ENCODE peak calls at places on chromosomes 16 and 17, in five cellular contexts. J, N, P, D and T are unnamed samples.

GRCh38 chr17:34299918-34300600 is 14.5 kb downstream of the CCL11 start:
- DNase-seq in J (no peak), N (no peak), P (no peak), D (no peak), T (no peak)

GRCh38 chr16:87764600-87765472 is 950 bp downstream of the KLHDC4 start:
- DNase-seq in J (no peak), N (no peak), P (no peak), D (peak), T (no peak)

GRCh38 chr17:59826741-59827453 is 65.8 kb downstream of the TUBD1 start:
- DNase-seq in J (no peak), N (no peak), P (no peak), D (no peak), T (no peak)

GRCh38 chr17:39928868-39929651 is 1.5 kb downstream of the LRRC3C start:
- DNase-seq in J (no peak), N (no peak), P (no peak), D (no peak), T (no peak)

GRCh38 chr16:22788190-22788530 is 25.8 kb upstream of the HS3ST2 start:
- DNase-seq in J (no peak), N (no peak), P (no peak), D (no peak), T (no peak)

GRCh38 chr17:57104461-57105175 is 19.6 kb downstream of the AKAP1 start:
- DNase-seq in J (no peak), N (no peak), P (no peak), D (no peak), T (peak)

GRCh38 chr17:68320943-68321557 is 29.8 kb downstream of the ARSG start:
- DNase-seq in J (no peak), N (no peak), P (no peak), D (no peak), T (no peak)

GRCh38 chr17:70017112-70017511 is 57.9 kb upstream of the KCNJ16 start:
- DNase-seq in J (no peak), N (no peak), P (no peak), D (no peak), T (no peak)

GRCh38 chr16:66065869-66066403 is 300.6 kb upstream of the CDH5 start:
- DNase-seq in J (no peak), N (no peak), P (no peak), D (no peak), T (no peak)

GRCh38 chr16:20942271-20942670 is 41.7 kb downstream of the LYRM1 start:
- DNase-seq in J (no peak), N (no peak), P (no peak), D (no peak), T (no peak)

GRCh38 chr16:64925166-64925565 is 196.7 kb downstream of the CDH11 start:
- DNase-seq in J (no peak), N (no peak), P (no peak), D (no peak), T (no peak)

GRCh38 chr16:68658258-68658973 is 13.3 kb downstream of the CDH3 start:
- DNase-seq in J (no peak), N (peak), P (peak), D (no peak), T (no peak)

GRCh38 chr17:75033346-75034235 is 13.2 kb downstream of the ATP5PD start:
- DNase-seq in J (peak), N (peak), P (peak), D (peak), T (peak)

GRCh38 chr16:29745853-29746345 is at the start of gene C16orf54:
- DNase-seq in J (peak), N (no peak), P (no peak), D (peak), T (peak)

GRCh38 chr17:80766290-80766689 is 221.7 kb downstream of the RPTOR start:
- DNase-seq in J (no peak), N (no peak), P (no peak), D (no peak), T (no peak)

GRCh38 chr17:81119223-81120148 is 45.8 kb upstream of the PVALEF start:
- DNase-seq in J (peak), N (peak), P (peak), D (peak), T (peak)

GRCh38 chr17:9842057-9842758 is 16.5 kb downstream of the GLP2R start:
- DNase-seq in J (peak), N (no peak), P (no peak), D (no peak), T (no peak)

GRCh38 chr16:60217787-60218186 is 1483.7 kb upstream of the GOT2 start:
- DNase-seq in J (no peak), N (no peak), P (no peak), D (no peak), T (no peak)

GRCh38 chr16:46759309-46759708 is 11.2 kb upstream of the MYLK3 start:
- DNase-seq in J (no peak), N (no peak), P (no peak), D (no peak), T (no peak)

GRCh38 chr16:77231047-77231446 is 31.8 kb downstream of the SYCE1L start:
- DNase-seq in J (no peak), N (no peak), P (no peak), D (no peak), T (no peak)

GRCh38 chr17:56765449-56765848 is 68.3 kb downstream of the C17orf67 start:
- DNase-seq in J (no peak), N (no peak), P (no peak), D (no peak), T (no peak)

GRCh38 chr17:80885922-80886582 is 105.6 kb upstream of the CHMP6 start:
- DNase-seq in J (no peak), N (no peak), P (no peak), D (no peak), T (peak)

GRCh38 chr17:56708220-56708567 is 114.7 kb downstream of the NOG start:
- DNase-seq in J (no peak), N (peak), P (no peak), D (no peak), T (no peak)

GRCh38 chr17:73455050-73455687 is 143.4 kb upstream of the CDC42EP4 start:
- DNase-seq in J (no peak), N (no peak), P (no peak), D (no peak), T (no peak)

GRCh38 chr17:14061666-14062560 is 7.4 kb upstream of the COX10 start:
- DNase-seq in J (peak), N (no peak), P (no peak), D (no peak), T (no peak)

GRCh38 chr17:39224778-39225307 is 902 bp downstream of the STAC2 start:
- DNase-seq in J (no peak), N (peak), P (no peak), D (no peak), T (peak)

GRCh38 chr16:311725-312124 is 28.8 kb downstream of the PDIA2 start:
- DNase-seq in J (no peak), N (no peak), P (no peak), D (no peak), T (no peak)

GRCh38 chr16:70474320-70475053 is 20.1 kb downstream of the FCSK start:
- DNase-seq in J (no peak), N (no peak), P (no peak), D (no peak), T (no peak)

GRCh38 chr16:70470927-70471341 is 16.5 kb downstream of the FCSK start:
- DNase-seq in J (peak), N (peak), P (no peak), D (no peak), T (no peak)

GRCh38 chr16:70475054-70475871 is 20.9 kb downstream of the FCSK start:
- DNase-seq in J (no peak), N (no peak), P (no peak), D (no peak), T (no peak)

GRCh38 chr16:70472786-70473433 is 18.5 kb downstream of the FCSK start:
- DNase-seq in J (peak), N (no peak), P (no peak), D (no peak), T (no peak)

GRCh38 chr16:70473446-70474319 is 19.3 kb downstream of the FCSK start:
- DNase-seq in J (no peak), N (no peak), P (no peak), D (no peak), T (no peak)
- TF ChIP-seq CTCF in J (no peak), N (no peak), P (no peak), D (no peak), T (no peak)

GRCh38 chr17:61492759-61493526 is 40.7 kb downstream of the TBX4 start:
- DNase-seq in J (no peak), N (no peak), P (no peak), D (no peak), T (no peak)
- H3K27ac ChIP-seq in J (no peak), N (no peak), P (no peak), D (no peak), T (no peak)

GRCh38 chr17:36768355-36768754 is 167.0 kb downstream of the MRM1 start:
- DNase-seq in J (no peak), N (no peak), P (no peak), D (no peak), T (no peak)
- TF ChIP-seq CTCF in J (no peak), N (no peak), P (no peak), D (no peak), T (peak)

DNA sequence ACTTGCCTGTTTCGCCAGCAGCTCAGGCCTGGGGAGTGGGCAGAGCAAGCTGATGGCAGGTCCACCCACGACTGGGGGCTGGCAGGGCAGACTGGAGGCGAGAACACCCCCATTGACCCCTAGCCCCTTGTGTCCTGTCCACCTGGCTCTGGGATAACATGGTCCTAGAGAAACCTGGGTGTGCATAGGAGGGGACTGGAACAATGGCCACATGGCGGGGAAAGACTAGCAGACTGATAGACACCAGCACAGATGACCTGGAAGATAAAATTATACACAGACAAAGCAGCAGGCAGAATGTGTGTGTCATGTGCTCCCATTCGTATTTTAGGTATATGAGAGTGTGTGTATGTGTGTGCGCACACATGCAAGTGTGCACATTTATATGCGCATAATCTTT is 23.5 kb downstream of the NUBP1 start:
- DNase-seq in J (no peak), N (no peak), P (no peak), D (no peak), T (no peak)
- H3K27ac ChIP-seq in J (no peak), N (no peak), P (no peak), D (no peak), T (no peak)